ENCODE peak calls at places on chromosomes 11 and 22, in four cellular contexts. A, N, S and W are unnamed samples.

GRCh38 chr11:60973699-60974098 is 2.2 kb downstream of the CD6 start:
- DNase-seq in A (no peak), N (no peak), S (no peak), W (no peak)

GRCh38 chr11:63906087-63906486 is 10.9 kb downstream of the RCOR2 start:
- DNase-seq in A (no peak), N (no peak), S (no peak), W (no peak)

GRCh38 chr11:78168539-78169477 is 19.6 kb downstream of the KCTD21 start:
- DNase-seq in A (peak; percentile 88), N (peak; percentile 19), S (peak; percentile 64), W (no peak)

GRCh38 chr11:60378359-60378758 is at the start of gene MS4A7:
- DNase-seq in A (no peak), N (no peak), S (no peak), W (no peak)

GRCh38 chr22:40898850-40899357 is 37.0 kb upstream of the DNAJB7 start:
- DNase-seq in A (peak; percentile 67), N (peak; percentile 66), S (peak; percentile 62), W (peak; percentile 10)

GRCh38 chr11:73350908-73351636 is 25.1 kb upstream of the RELT start:
- DNase-seq in A (peak; percentile 84), N (peak; percentile 71), S (peak; percentile 40), W (peak; percentile 73)

GRCh38 chr11:101346591-101346990 is 217.0 kb upstream of the PGR start:
- DNase-seq in A (peak; percentile 20), N (no peak), S (no peak), W (no peak)

GRCh38 chr22:23622634-23623033 is 9.5 kb downstream of the DRICH1 start:
- DNase-seq in A (peak; percentile 35), N (no peak), S (no peak), W (no peak)

GRCh38 chr22:46734830-46735453 is 3.1 kb downstream of the CERK start:
- DNase-seq in A (no peak), N (no peak), S (no peak), W (no peak)

GRCh38 chr11:14884667-14885273 is 7.3 kb downstream of the CYP2R1 start:
- DNase-seq in A (no peak), N (no peak), S (no peak), W (no peak)

GRCh38 chr11:14891143-14892035 is 642 bp downstream of the CYP2R1 start:
- DNase-seq in A (peak; percentile 82), N (peak; percentile 94), S (no peak), W (peak; percentile 94)

GRCh38 chr11:14881794-14882193 is 10.2 kb downstream of the CYP2R1 start:
- DNase-seq in A (no peak), N (no peak), S (no peak), W (no peak)

GRCh38 chr11:14882196-14882595 is 9.8 kb downstream of the CYP2R1 start:
- DNase-seq in A (no peak), N (no peak), S (no peak), W (no peak)

GRCh38 chr11:14886509-14886908 is 5.5 kb downstream of the CYP2R1 start:
- DNase-seq in A (no peak), N (no peak), S (peak; percentile 54), W (no peak)
- TF ChIP-seq MAZ in A (no peak), N (no peak), S (no peak), W (no peak)

DNA sequence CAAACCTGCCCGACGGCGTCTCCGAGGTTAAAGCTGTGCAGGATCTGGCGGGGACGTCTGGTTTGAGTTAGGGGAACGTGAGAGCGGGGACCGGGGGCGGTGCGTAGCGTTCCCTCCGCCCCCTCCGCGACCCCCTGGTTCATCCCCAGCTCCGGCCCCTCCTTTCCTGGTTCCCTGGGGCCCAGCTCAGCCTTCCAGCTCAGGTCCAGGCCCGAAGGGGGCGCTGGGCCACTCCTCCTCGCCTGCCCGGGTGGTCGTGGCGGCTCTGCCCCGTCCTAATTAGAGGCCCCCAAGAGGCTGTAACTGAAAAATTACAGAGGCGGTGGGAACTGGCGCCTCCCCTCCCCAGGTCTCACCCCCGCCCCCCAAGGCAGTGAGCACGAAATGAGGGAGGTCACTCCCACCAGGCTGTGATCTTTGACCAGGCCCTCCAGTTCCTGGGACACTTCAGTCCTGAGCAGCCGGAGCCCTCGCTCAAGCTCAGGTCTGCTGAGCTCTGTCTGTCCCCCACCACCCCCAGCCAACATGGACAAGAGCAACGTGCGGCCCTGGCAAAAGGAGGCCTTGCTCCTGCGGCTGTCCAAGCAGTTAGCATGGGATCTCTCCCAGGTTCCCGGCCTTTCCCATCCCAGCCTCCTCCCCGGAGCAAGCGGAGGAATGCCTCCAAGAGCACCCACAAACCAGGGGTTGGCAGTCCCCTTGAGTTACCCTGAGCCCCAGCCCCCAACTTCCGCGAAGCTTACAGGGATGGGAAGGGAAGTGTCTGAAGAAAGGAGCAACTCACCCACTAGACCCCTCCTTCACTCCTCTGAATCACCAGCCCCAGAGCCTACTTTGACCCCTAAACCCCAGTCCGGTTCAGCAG is 3.3 kb downstream of the CD248 start:
- DNase-seq in A (peak; percentile 40), N (no peak), S (peak; percentile 69), W (no peak)
- TF ChIP-seq MAZ in A (peak; percentile 30), N (no peak), S (no peak), W (no peak)

GRCh38 chr22:49976439-49977175 is 16.0 kb downstream of the PIM3 start:
- DNase-seq in A (no peak), N (peak; percentile 46), S (no peak), W (peak; percentile 28)

GRCh38 chr22:49983148-49984042 is 22.8 kb downstream of the PIM3 start:
- DNase-seq in A (no peak), N (no peak), S (no peak), W (no peak)

GRCh38 chr22:49977578-49977977 is 17.0 kb downstream of the PIM3 start:
- DNase-seq in A (no peak), N (no peak), S (no peak), W (no peak)

GRCh38 chr22:49975543-49976389 is 15.2 kb downstream of the PIM3 start:
- DNase-seq in A (no peak), N (peak; percentile 55), S (no peak), W (no peak)

GRCh38 chr22:49979587-49980264 is 19.2 kb downstream of the PIM3 start:
- DNase-seq in A (no peak), N (peak; percentile 67), S (peak; percentile 62), W (peak; percentile 33)
- TF ChIP-seq MAZ in A (no peak), N (no peak), S (no peak), W (no peak)

GRCh38 chr11:109302591-109303334 is 119.2 kb upstream of the C11orf87 start:
- DNase-seq in A (no peak), N (no peak), S (no peak), W (no peak)
- TF ChIP-seq MAZ in A (no peak), N (no peak), S (no peak), W (no peak)

DNA sequence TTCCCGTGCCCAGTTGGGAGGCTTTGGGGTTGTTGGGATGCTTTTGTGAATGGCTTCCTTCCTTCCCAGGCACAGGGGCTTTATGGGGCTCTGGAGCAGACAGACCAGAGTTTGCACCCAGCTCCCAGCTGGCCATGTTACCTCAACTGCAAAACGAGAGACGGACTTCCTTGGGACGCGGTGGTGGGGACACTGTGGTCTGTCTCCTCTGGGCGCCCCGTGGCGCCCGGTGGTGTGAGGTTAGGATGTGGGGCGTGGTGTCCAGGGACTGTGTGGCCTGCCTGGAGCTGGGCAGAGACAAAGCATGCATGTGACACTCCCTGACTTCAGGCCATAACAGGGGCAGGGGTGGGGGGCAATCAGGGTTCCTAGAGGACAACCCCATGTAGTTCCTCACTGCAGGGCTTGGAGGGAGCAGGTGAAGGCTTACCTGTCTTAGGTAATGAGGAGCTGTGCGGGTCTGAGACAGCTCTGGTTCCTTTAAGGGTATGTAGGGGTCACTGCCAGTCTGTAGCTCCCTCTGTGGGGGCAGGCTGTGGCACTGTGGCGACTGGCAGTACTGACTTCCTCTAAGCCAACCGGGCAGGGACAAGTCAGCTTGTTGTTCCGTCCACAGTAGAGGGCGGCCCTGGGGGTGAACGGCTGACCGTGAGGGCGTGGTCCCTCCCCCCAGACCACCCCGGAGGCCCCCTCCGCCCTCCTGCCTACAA is 14.4 kb downstream of the KCNQ1 start:
- DNase-seq in A (no peak), N (no peak), S (no peak), W (no peak)
- TF ChIP-seq MAZ in A (no peak), N (no peak), S (no peak), W (no peak)

DNA sequence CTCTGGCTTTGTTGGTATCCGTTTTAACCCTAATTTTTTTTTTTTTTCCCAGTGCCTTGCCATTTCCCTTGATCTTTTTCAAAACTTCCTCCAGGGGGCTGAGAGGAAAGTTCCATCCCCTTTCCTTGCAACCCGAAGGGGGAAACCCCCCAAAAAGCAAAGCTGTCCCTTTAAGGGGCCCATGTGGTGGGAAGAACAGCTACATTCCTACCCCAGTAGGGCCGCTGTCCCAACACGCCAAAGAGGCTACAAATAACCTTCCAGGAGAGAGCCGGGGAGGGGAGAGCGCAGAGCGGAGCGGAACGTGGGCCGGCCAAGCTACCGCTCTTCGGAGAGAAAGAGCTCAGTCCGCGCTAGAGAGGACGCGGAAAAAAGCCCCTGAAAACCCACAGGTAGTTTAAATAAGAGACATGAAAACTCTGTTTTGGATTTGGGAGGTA is 1.7 kb downstream of the LRP4 start:
- DNase-seq in A (peak; percentile 78), N (peak; percentile 24), S (peak; percentile 55), W (peak; percentile 66)
- TF ChIP-seq MAZ in A (no peak), N (no peak), S (no peak), W (no peak)

DNA sequence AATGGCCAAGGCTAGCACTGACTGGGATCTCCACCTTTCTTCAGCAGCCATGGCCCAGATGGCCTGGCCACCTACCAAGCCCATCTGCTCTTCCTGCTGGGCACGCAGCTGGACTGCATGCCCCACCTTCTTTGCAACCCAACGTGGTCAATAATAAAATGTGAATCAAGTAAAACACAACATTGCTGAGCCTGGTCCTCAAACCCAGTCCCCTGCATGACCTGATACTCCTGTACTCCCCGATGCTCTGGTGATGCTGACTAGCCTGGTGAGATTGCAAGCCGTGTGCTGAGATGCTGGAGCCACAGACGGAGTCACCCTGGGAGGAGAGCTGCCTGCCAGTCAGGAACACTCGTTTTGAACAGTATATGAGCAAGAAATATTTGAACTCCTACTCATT is 34.0 kb downstream of the PARVG start:
- DNase-seq in A (no peak), N (no peak), S (no peak), W (no peak)
- TF ChIP-seq MAZ in A (no peak), N (no peak), S (no peak), W (no peak)